ENCODE peak calls at places on chromosome 14, in four cellular contexts. X is lower lobe of right lung, M is upper lobe of right lung, Q is cardiac muscle cell. C is an unnamed sample.

GRCh38 chr14:61409782-61410181 is 88.4 kb downstream of the PRKCH start:
- DNase-seq in X (no peak), M (no peak), Q (no peak), C (no peak)

GRCh38 chr14:74275265-74275841 is 27.4 kb downstream of the ABCD4 start:
- DNase-seq in X (no peak), M (peak; percentile 37), Q (peak; percentile 30), C (no peak)

GRCh38 chr14:98853063-98853729 is 418.8 kb downstream of the BCL11B start:
- DNase-seq in X (no peak), M (no peak), Q (no peak), C (peak; percentile 21)

GRCh38 chr14:52447236-52447635 is 105.1 kb downstream of the TXNDC16 start:
- DNase-seq in X (no peak), M (no peak), Q (no peak), C (no peak)

GRCh38 chr14:88004637-88005036 is 298 bp upstream of the GPR65 start:
- DNase-seq in X (no peak), M (no peak), Q (no peak), C (no peak)

GRCh38 chr14:25231006-25231405 is 181.1 kb upstream of the STXBP6 start:
- DNase-seq in X (no peak), M (no peak), Q (no peak), C (no peak)

GRCh38 chr14:55814064-55814463 is 234.1 kb downstream of the KTN1 start:
- DNase-seq in X (no peak), M (no peak), Q (no peak), C (no peak)

GRCh38 chr14:95290769-95291440 is 28.8 kb downstream of the CLMN start:
- DNase-seq in X (peak; percentile 61), M (no peak), Q (no peak), C (peak; percentile 70)

GRCh38 chr14:104316723-104317499 is 178.5 kb downstream of the KIF26A start:
- DNase-seq in X (peak; percentile 28), M (no peak), Q (no peak), C (peak; percentile 64)

GRCh38 chr14:22002860-22003284 is 329.3 kb upstream of the OR4E1 start:
- DNase-seq in X (peak; percentile 47), M (no peak), Q (peak; percentile 28), C (no peak)

GRCh38 chr14:76708028-76708427 is 53.2 kb upstream of the VASH1 start:
- DNase-seq in X (no peak), M (no peak), Q (no peak), C (no peak)

GRCh38 chr14:100622234-100622633 is 35.0 kb upstream of the BEGAIN start:
- DNase-seq in X (peak; percentile 52), M (peak; percentile 64), Q (no peak), C (no peak)

GRCh38 chr14:84228702-84229101 is 1301.2 kb upstream of the FLRT2 start:
- DNase-seq in X (no peak), M (no peak), Q (no peak), C (no peak)

GRCh38 chr14:104919993-104920315 is 4.7 kb upstream of the PLD4 start:
- DNase-seq in X (no peak), M (no peak), Q (no peak), C (no peak)

GRCh38 chr14:104953896-104954656 is 24.1 kb downstream of the AHNAK2 start:
- DNase-seq in X (peak; percentile 29), M (no peak), Q (no peak), C (no peak)

GRCh38 chr14:92787554-92787953 is 6.6 kb upstream of the GOLGA5 start:
- DNase-seq in X (no peak), M (no peak), Q (no peak), C (no peak)

GRCh38 chr14:92789457-92790089 is 4.5 kb upstream of the GOLGA5 start:
- DNase-seq in X (no peak), M (no peak), Q (no peak), C (no peak)

GRCh38 chr14:92786427-92786756 is 7.7 kb upstream of the GOLGA5 start:
- DNase-seq in X (no peak), M (no peak), Q (no peak), C (no peak)

GRCh38 chr14:92783813-92784431 is 10.2 kb upstream of the GOLGA5 start:
- DNase-seq in X (no peak), M (no peak), Q (peak; percentile 64), C (no peak)

DNA sequence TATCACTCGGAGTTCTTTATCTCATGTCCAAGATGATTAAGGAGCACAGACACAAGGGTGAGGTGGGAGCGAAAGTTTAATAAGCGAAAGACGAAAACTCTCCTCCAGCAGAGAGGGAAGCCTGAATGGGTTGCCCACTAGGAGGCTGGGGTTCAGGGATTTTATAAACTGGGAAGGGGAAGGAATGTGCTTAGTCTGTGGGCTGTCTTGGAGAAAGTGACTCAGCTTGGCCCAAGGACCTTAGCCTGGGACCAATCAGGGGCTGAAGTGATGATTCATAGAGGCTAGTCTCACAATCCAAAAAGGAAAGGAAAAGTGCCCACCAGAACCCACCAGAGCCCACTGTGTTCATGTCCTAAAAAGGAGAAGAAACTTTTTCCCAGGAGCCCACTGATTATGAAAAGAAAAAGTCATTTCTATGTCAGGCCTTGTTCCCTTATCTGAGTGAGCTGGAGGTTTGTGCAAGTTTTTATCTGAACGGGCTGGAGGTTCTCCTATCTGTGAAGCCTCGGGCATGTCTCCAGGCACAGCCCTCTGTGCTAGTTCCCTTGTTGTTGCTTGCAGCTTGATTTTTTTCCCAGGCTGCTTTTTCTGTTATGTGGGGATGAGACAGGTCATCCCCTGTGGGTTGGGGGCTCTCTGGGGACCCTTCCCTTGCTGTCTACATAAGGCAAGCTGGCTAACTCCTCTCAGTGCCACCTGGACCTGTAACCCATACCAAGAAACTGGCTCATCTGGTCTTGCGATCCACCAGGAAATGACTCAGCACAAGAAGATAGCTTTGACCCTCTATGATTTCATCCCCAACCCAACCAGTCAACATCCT is 8.3 kb upstream of the GOLGA5 start:
- DNase-seq in X (no peak), M (no peak), Q (no peak), C (no peak)
- H3K4me3 ChIP-seq in X (no peak overlapping the region), M (no peak overlapping the region), Q (no peak overlapping the region), C (peak overlapping the region; percentile 16)

GRCh38 chr14:71803539-71804260 is 128.5 kb upstream of the RGS6 start:
- DNase-seq in X (no peak), M (no peak), Q (no peak), C (no peak)

GRCh38 chr14:71799831-71800230 is 132.4 kb upstream of the RGS6 start:
- DNase-seq in X (no peak), M (no peak), Q (no peak), C (no peak)

GRCh38 chr14:71800878-71801277 is 131.4 kb upstream of the RGS6 start:
- DNase-seq in X (no peak), M (no peak), Q (no peak), C (no peak)
- H3K27ac ChIP-seq in X (no peak overlapping the region), M (no peak overlapping the region), Q (no peak overlapping the region), C (no peak overlapping the region)

GRCh38 chr14:58638231-58639205 is 756 bp downstream of the DACT1 start:
- DNase-seq in X (no peak), M (peak; percentile 70), Q (peak; percentile 59), C (no peak)
- TF ChIP-seq CTCF in X (no peak), M (no peak), Q (peak; percentile 18), C (no peak)

DNA sequence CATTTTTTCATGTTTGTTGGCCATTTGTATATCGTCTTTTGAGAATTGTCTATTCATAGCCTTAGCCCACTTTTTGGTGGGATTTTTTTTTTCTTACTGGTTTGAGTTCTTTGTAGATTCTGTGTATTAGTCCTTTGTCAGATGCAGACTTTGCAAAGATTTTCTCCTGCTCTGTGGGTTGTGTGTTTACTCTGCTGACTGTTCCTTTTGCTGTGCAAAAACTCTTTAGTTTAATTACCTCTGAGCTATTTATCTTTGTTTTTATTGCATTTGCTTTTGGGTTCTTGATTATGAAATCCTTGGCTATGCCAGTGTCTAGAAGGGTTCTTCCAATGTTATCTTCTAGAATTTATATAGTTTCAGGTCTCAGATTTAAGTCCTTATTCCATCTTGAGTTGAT is 220.0 kb downstream of the FUT8 start:
- DNase-seq in X (no peak), M (no peak), Q (no peak), C (no peak)
- H3K4me3 ChIP-seq in X (no peak overlapping the region), M (no peak overlapping the region), Q (no peak overlapping the region), C (no peak overlapping the region)

DNA sequence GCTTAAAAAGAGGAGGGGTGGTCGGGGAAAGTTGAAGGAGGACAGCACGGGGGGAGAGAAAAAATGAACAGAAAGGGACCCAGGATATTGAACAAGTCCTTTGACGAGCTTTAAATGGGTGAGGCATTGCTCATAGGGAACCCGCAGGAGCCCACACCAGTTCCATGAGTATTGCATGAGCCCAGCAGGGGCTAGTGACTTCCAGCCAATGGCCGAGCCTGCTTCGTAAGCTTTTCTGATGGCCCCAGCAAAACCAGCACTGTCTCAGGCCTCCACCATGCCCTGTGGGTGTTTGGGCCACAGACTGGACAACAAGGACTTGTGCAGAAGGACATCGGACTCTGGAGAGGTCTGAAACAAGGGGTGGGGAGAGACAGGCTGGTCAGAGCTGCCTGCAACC is 109.5 kb downstream of the ZFP36L1 start:
- DNase-seq in X (no peak), M (peak; percentile 36), Q (no peak), C (no peak)
- H3K27ac ChIP-seq in X (peak overlapping the region; percentile 80), M (peak overlapping the region; percentile 78), Q (no peak overlapping the region), C (peak overlapping the region; percentile 83)

GRCh38 chr14:78405071-78405856 is 235.1 kb downstream of the NRXN3 start:
- DNase-seq in X (no peak), M (no peak), Q (no peak), C (no peak)
- TF ChIP-seq CTCF in X (no peak), M (no peak), Q (no peak), C (no peak)

GRCh38 chr14:65370890-65371289 is 41.6 kb upstream of the FUT8 start:
- DNase-seq in X (no peak), M (no peak), Q (no peak), C (no peak)
- H3K4me3 ChIP-seq in X (no peak overlapping the region), M (no peak overlapping the region), Q (no peak overlapping the region), C (no peak overlapping the region)

GRCh38 chr14:37247777-37248461 is 50.2 kb downstream of the MIPOL1 start:
- DNase-seq in X (no peak), M (no peak), Q (no peak), C (no peak)
- H3K27ac ChIP-seq in X (no peak overlapping the region), M (no peak overlapping the region), Q (no peak overlapping the region), C (no peak overlapping the region)

GRCh38 chr14:54383811-54384210 is 13.0 kb upstream of the CDKN3 start:
- DNase-seq in X (no peak), M (no peak), Q (no peak), C (no peak)

GRCh38 chr14:54377501-54377900 is 19.3 kb upstream of the CDKN3 start:
- DNase-seq in X (no peak), M (no peak), Q (no peak), C (no peak)

GRCh38 chr14:54387328-54387727 is 9.5 kb upstream of the CDKN3 start:
- DNase-seq in X (no peak), M (no peak), Q (no peak), C (no peak)

DNA sequence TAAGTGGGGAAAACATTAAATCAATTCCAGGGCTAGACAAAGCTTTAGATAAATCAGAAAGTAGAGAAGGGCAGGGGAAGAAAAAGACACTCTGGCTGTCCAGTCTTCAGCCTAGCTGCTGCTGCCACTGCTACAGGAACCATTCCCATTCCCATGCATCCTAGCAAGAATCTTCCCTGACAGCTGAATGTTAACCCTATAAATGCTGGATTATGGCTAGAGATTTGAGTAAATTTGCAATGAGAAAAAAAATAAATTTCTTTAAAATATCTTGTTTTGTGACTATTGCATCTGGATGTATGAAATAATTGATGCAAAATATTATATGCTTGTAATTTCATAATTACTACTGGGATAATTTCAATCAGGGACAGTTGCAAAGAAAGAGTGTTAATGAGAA is 15.0 kb upstream of the CDKN3 start:
- DNase-seq in X (no peak), M (no peak), Q (peak; percentile 29), C (no peak)
- TF ChIP-seq CTCF in X (no peak), M (no peak), Q (no peak), C (no peak)